ENCODE peak calls at places on chromosomes 16 and 17, in six cellular contexts. J is transverse colon; L is left ventricle myocardium inferior; P is CD4-positive, CD25-positive, alpha-beta regulatory T cell; Q is lung; A is CD8-positive, alpha-beta memory T cell. K is an unnamed sample. For H3K4me1, the result is how much of the 10 kb centered on the place peaks cover.

GRCh38 chr16:53962041-53962440 is 258.1 kb downstream of the FTO start:
- DNase-seq in J (no peak), A (no peak), Q (no peak), P (no peak), L (no peak), K (no peak)

GRCh38 chr16:8583712-8584111 is 6.6 kb downstream of the TMEM114 start:
- DNase-seq in A (no peak), J (no peak), Q (no peak), P (no peak), L (no peak), K (no peak)

GRCh38 chr17:4152471-4152870 is 9.5 kb downstream of the CYB5D2 start:
- DNase-seq in L (no peak), Q (no peak), A (no peak), P (no peak), J (no peak), K (no peak)

GRCh38 chr17:50352072-50352692 is 6.3 kb downstream of the XYLT2 start:
- DNase-seq in Q (no peak), L (peak), J (no peak), P (no peak), A (no peak), K (peak)

GRCh38 chr17:27603870-27604794 is 26.9 kb upstream of the LGALS9 start:
- DNase-seq in Q (no peak), J (peak), A (no peak), P (no peak), L (no peak), K (no peak)

GRCh38 chr16:23546778-23547177 is 10.4 kb downstream of the EARS2 start:
- DNase-seq in A (no peak), J (no peak), P (no peak), Q (no peak), L (no peak), K (no peak)

GRCh38 chr16:15970202-15970601 is 20.8 kb downstream of the ABCC1 start:
- DNase-seq in P (peak), L (no peak), A (no peak), J (no peak), Q (no peak), K (no peak)

GRCh38 chr16:24088011-24088410 is 168.1 kb upstream of the CACNG3 start:
- DNase-seq in Q (no peak), A (no peak), J (no peak), P (no peak), L (no peak), K (no peak)

GRCh38 chr16:21190599-21190998 is 20.8 kb downstream of the ZP2 start:
- DNase-seq in Q (no peak), A (no peak), J (no peak), P (no peak), L (no peak), K (no peak)

GRCh38 chr17:29608986-29609385 is 13.7 kb downstream of the CORO6 start:
- DNase-seq in J (no peak), P (no peak), L (no peak), Q (no peak), A (no peak), K (peak)

GRCh38 chr16:85301171-85301690 is 189.0 kb upstream of the CIBAR2 start:
- DNase-seq in P (no peak), Q (no peak), A (no peak), J (no peak), L (no peak), K (no peak)

GRCh38 chr17:8053600-8053999 is 14.7 kb downstream of the ALOX15B start:
- DNase-seq in Q (no peak), J (no peak), P (no peak), L (no peak), A (no peak), K (peak)

GRCh38 chr17:81553018-81553615 is 964 bp upstream of the FAAP100 start:
- DNase-seq in L (peak), A (peak), J (peak), P (peak), Q (peak), K (peak)

GRCh38 chr16:54342966-54343365 is 56.4 kb upstream of the IRX3 start:
- DNase-seq in Q (no peak), A (no peak), L (no peak), J (no peak), P (no peak), K (peak)

GRCh38 chr17:17751996-17752821 is 71.0 kb downstream of the RAI1 start:
- DNase-seq in J (peak), L (peak), Q (peak), A (peak), P (peak), K (peak)

GRCh38 chr17:48520631-48521045 is 10.2 kb downstream of the HOXB1 start:
- DNase-seq in Q (no peak), L (no peak), J (no peak), P (no peak), A (no peak), K (no peak)

GRCh38 chr17:1829189-1829578 is 518 bp downstream of the SMYD4 start:
- DNase-seq in L (no peak), J (peak), P (no peak), Q (no peak), A (no peak), K (peak)

GRCh38 chr17:74935585-74936469 is at the start of gene OTOP3:
- DNase-seq in J (no peak), Q (no peak), P (no peak), A (no peak), L (no peak), K (no peak)

GRCh38 chr16:24853169-24853824 is 7.5 kb downstream of the SLC5A11 start:
- DNase-seq in A (no peak), J (no peak), P (no peak), L (no peak), Q (no peak), K (no peak)

GRCh38 chr17:28384281-28385036 is 13.0 kb downstream of the SARM1 start:
- DNase-seq in J (peak), A (peak), L (peak), Q (peak), P (peak), K (no peak)

GRCh38 chr17:44222112-44222869 is 2.8 kb upstream of the UBTF start:
- DNase-seq in A (peak), J (peak), Q (peak), L (peak), P (peak), K (peak)

GRCh38 chr17:74408830-74409229 is 23.1 kb upstream of the GPRC5C start:
- DNase-seq in Q (peak), P (no peak), A (no peak), L (no peak), J (no peak), K (no peak)

GRCh38 chr16:69532761-69533459 is 32.9 kb upstream of the NFAT5 start:
- DNase-seq in A (no peak), J (no peak), P (no peak), Q (no peak), L (no peak), K (no peak)

GRCh38 chr16:86563489-86564345 is 2.9 kb upstream of the FOXC2 start:
- DNase-seq in L (peak), J (peak), Q (peak), A (peak), P (peak), K (peak)
- H3K4me3 ChIP-seq in L (peak), J (no peak), Q (no peak), A (peak), P (peak), K (no peak)

GRCh38 chr17:69170377-69170776 is 28.7 kb upstream of the ABCA6 start:
- DNase-seq in P (no peak), J (no peak), A (no peak), Q (no peak), L (no peak), K (no peak)

GRCh38 chr17:69179227-69179952 is 37.7 kb upstream of the ABCA6 start:
- DNase-seq in Q (no peak), A (no peak), P (no peak), L (no peak), J (no peak), K (no peak)

GRCh38 chr17:69173118-69173517 is 31.4 kb upstream of the ABCA6 start:
- DNase-seq in Q (no peak), J (no peak), L (no peak), A (no peak), P (no peak), K (no peak)

GRCh38 chr17:69175262-69175811 is 33.6 kb upstream of the ABCA6 start:
- DNase-seq in A (no peak), L (no peak), Q (no peak), J (no peak), P (no peak), K (no peak)

GRCh38 chr17:69175812-69176517 is 34.3 kb upstream of the ABCA6 start:
- DNase-seq in Q (no peak), J (no peak), L (no peak), A (no peak), P (no peak), K (no peak)
- H3K27ac ChIP-seq in Q (peak), J (no peak), L (peak), A (no peak), P (no peak), K (no peak)

GRCh38 chr16:10552281-10552680 is 28.1 kb downstream of the EMP2 start:
- DNase-seq in P (no peak), L (no peak), Q (no peak), J (no peak), A (no peak), K (no peak)

GRCh38 chr16:10556240-10556639 is 24.2 kb downstream of the EMP2 start:
- DNase-seq in P (no peak), L (no peak), J (no peak), Q (no peak), A (no peak), K (no peak)

GRCh38 chr16:10554569-10554968 is 25.8 kb downstream of the EMP2 start:
- DNase-seq in J (no peak), A (no peak), Q (no peak), P (no peak), L (no peak), K (no peak)

GRCh38 chr16:10551881-10552280 is 28.5 kb downstream of the EMP2 start:
- DNase-seq in J (no peak), L (no peak), A (no peak), P (no peak), Q (no peak), K (no peak)

DNA sequence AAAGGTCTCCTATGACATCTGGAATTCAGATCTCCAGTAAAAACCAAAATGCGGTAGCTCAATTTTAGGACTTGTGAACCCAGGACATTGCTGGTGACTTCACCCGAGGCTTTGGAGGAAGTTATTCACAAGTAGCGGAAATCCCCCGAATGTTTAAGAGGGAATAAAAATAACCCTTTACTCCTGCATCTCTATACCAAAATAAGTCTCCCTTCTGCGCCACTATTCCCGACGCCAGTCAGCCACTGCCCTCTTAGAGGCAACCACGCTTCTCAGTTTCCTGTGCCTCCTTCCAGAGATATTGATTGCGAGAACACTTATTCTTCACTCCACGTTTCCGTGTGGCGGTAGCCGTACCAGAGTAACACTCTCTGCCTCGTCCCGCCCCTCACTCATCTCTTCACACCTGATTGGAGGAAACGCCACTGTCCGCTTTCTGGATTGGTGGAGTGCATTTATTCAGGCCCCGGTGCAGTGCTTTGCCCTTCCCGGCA is 27.4 kb downstream of the EMP2 start:
- DNase-seq in L (peak), Q (peak), J (peak), P (peak), A (peak), K (no peak)
- H3K4me1 ChIP-seq in L (half or more), Q (under half), J (under half), P (under half), A (under half), K (under half)

GRCh38 chr17:71032746-71033273 is 863.5 kb downstream of the KCNJ2 start:
- DNase-seq in P (no peak), L (no peak), J (no peak), A (no peak), Q (no peak), K (no peak)
- H3K4me3 ChIP-seq in P (no peak), L (no peak), J (no peak), A (no peak), Q (no peak), K (no peak)

GRCh38 chr17:79045830-79046500 is 22.0 kb downstream of the C1QTNF1 start:
- DNase-seq in Q (peak), P (peak), L (peak), J (peak), A (peak), K (peak)
- H3K27ac ChIP-seq in Q (no peak), P (no peak), L (peak), J (peak), A (no peak), K (peak)

DNA sequence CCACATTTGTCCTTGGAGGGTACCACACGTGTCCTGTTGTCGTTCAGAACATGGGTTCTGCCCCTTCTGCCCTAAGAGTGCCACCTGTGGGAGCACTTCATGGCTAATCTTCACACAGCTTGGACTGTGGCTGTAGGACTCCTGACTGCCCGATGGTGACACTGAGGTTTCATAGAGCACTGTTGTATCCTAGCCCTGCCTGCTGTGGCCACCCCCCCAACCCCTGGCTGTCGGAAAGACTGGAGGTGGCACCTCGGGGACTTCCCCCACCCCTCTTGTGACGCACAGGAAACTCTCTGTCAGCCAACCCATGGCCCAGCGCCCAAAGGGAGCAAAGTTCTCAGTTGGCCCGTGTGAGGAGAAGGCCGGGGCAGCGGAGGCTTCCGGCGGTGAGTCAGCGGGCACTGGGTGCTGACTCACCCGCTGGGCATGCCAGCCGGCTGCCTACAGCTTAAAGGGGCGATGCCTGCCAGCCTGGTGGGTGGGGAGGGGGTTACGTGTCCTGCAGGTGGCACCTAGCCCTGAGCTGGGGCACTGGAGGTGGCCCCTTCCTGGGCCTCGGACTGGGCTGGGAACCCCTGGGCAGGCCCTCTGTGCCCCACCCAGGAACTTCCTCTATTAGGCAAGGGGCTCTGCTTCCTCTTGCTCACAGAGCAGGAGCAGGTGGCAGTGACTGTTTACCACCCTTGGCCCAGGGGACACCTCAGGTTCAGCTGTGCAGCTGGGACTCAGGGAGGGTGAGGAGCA is 3.4 kb downstream of the MAP2K3 start:
- DNase-seq in J (peak), P (peak), Q (peak), A (peak), L (peak), K (peak)
- H3K4me1 ChIP-seq in J (under half), P (half or more), Q (under half), A (under half), L (half or more), K (under half)

GRCh38 chr16:49338867-49339266 is 34.7 kb upstream of the C16orf78 start:
- DNase-seq in Q (no peak), L (no peak), J (no peak), A (no peak), P (no peak), K (no peak)
- H3K4me3 ChIP-seq in Q (no peak), L (no peak), J (no peak), A (no peak), P (no peak), K (no peak)

DNA sequence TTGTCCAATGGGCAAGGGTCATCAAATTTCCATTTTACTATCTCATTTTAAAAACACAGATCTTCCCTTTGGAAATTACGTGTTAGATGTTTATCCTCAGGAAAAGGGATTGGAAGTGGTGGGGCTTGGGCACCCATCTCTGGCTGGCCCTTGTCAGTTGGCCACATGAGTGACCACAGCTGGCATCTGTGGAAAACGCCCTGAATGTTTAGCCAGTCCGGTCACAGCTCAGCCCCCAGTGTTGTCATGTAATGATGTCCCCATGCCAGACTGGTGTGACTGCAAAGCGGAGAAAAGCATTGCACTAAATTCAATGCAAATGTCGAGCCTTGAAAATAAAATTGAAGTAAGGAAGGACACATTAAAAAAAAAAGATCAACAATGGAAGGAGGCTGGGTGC is 53.0 kb downstream of the TMC6 start:
- DNase-seq in A (no peak), P (no peak), Q (no peak), J (no peak), L (no peak), K (no peak)
- H3K27ac ChIP-seq in A (no peak), P (no peak), Q (no peak), J (no peak), L (no peak), K (no peak)

DNA sequence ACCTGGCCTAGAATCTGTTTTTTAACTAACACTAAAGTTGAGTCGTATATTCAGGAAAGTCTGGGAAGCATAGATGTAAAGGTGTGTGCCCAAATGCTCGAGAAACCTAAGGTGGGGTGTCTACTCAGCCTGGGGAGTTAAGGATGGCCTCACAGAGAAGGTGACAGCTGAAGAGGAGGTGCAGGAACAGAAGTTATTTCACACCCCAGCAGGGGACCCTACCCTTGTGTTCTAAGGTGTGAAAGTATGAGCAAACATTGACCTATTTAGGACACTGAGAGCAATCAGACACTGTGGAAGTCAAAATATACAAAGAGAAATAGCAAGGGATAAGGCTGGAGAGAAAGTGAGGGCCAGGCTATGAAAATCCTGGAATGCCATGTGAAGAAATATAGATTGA is 49.0 kb upstream of the DHX40 start:
- DNase-seq in J (no peak), Q (no peak), L (no peak), A (no peak), P (no peak), K (no peak)
- H3K4me1 ChIP-seq in J (under half), Q (under half), L (under half), A (under half), P (under half), K (under half)